ENCODE peak calls at places on chromosome 4, in five cellular contexts. One of them, this sample, is unnamed.

GRCh38 chr4:56326363-56326762 is 60.9 kb downstream of the AASDH start:
- DNase-seq in GM03348: no peak
- DNase-seq in HFF-Myc: no peak
- DNase-seq in KG1: no peak
- DNase-seq in astrocyte of the spinal cord: no peak
- DNase-seq in this sample: peak

GRCh38 chr4:36322921-36323354 is 41.5 kb downstream of the DTHD1 start:
- DNase-seq in GM03348: no peak
- DNase-seq in HFF-Myc: no peak
- DNase-seq in KG1: no peak
- DNase-seq in astrocyte of the spinal cord: no peak
- DNase-seq in this sample: no peak

GRCh38 chr4:20809796-20810195 is 109.5 kb downstream of the PACRGL start:
- DNase-seq in GM03348: no peak
- DNase-seq in HFF-Myc: no peak
- DNase-seq in KG1: no peak
- DNase-seq in astrocyte of the spinal cord: no peak
- DNase-seq in this sample: no peak

GRCh38 chr4:159516556-159516955 is 413.7 kb downstream of the RAPGEF2 start:
- DNase-seq in GM03348: no peak
- DNase-seq in HFF-Myc: no peak
- DNase-seq in KG1: no peak
- DNase-seq in astrocyte of the spinal cord: peak
- DNase-seq in this sample: peak

GRCh38 chr4:114017120-114017917 is 37.9 kb upstream of the ARSJ start:
- DNase-seq in GM03348: no peak
- DNase-seq in HFF-Myc: no peak
- DNase-seq in KG1: no peak
- DNase-seq in astrocyte of the spinal cord: no peak
- DNase-seq in this sample: no peak

GRCh38 chr4:73864365-73864764 is 4.8 kb upstream of the CXCL1 start:
- DNase-seq in GM03348: no peak
- DNase-seq in HFF-Myc: no peak
- DNase-seq in KG1: no peak
- DNase-seq in astrocyte of the spinal cord: peak
- DNase-seq in this sample: no peak

GRCh38 chr4:100060765-100061416 is 110.8 kb upstream of the H2AZ1 start:
- DNase-seq in GM03348: no peak
- DNase-seq in HFF-Myc: no peak
- DNase-seq in KG1: no peak
- DNase-seq in astrocyte of the spinal cord: no peak
- DNase-seq in this sample: no peak

GRCh38 chr4:175932116-175932515 is 120.1 kb upstream of the GPM6A start:
- DNase-seq in GM03348: no peak
- DNase-seq in HFF-Myc: no peak
- DNase-seq in KG1: no peak
- DNase-seq in astrocyte of the spinal cord: no peak
- DNase-seq in this sample: no peak

GRCh38 chr4:52880994-52881393 is 18.9 kb downstream of the RASL11B start:
- DNase-seq in GM03348: no peak
- DNase-seq in HFF-Myc: no peak
- DNase-seq in KG1: no peak
- DNase-seq in astrocyte of the spinal cord: no peak
- DNase-seq in this sample: no peak

GRCh38 chr4:94676910-94677309 is 80.8 kb upstream of the BMPR1B start:
- DNase-seq in GM03348: no peak
- DNase-seq in HFF-Myc: no peak
- DNase-seq in KG1: no peak
- DNase-seq in astrocyte of the spinal cord: peak
- DNase-seq in this sample: peak

GRCh38 chr4:38902695-38903094 is 35.1 kb downstream of the FAM114A1 start:
- DNase-seq in GM03348: peak
- DNase-seq in HFF-Myc: no peak
- DNase-seq in KG1: peak
- DNase-seq in astrocyte of the spinal cord: peak
- DNase-seq in this sample: peak

GRCh38 chr4:120862432-120862831 is 60.1 kb downstream of the PRDM5 start:
- DNase-seq in GM03348: no peak
- DNase-seq in HFF-Myc: no peak
- DNase-seq in KG1: no peak
- DNase-seq in astrocyte of the spinal cord: no peak
- DNase-seq in this sample: no peak

GRCh38 chr4:98720871-98721480 is 62.6 kb upstream of the TSPAN5 start:
- DNase-seq in GM03348: no peak
- DNase-seq in HFF-Myc: no peak
- DNase-seq in KG1: no peak
- DNase-seq in astrocyte of the spinal cord: peak
- DNase-seq in this sample: no peak